ENCODE peak calls at places on chromosomes 11 and 22, in four cellular contexts. A, R, X and D are unnamed samples.

GRCh38 chr22:48278620-48279464 is 1516.4 kb downstream of the TBC1D22A start:
- DNase-seq in A (no peak), R (no peak), X (no peak), D (no peak)

GRCh38 chr11:35223429-35223828 is 84.5 kb downstream of the CD44 start:
- DNase-seq in R (no peak), A (no peak), X (no peak), D (no peak)

GRCh38 chr11:12158926-12159325 is 48.5 kb downstream of the MICAL2 start:
- DNase-seq in A (no peak), R (no peak), X (no peak), D (no peak)

GRCh38 chr22:26170112-26170492 is 840 bp downstream of the SEZ6L start:
- DNase-seq in A (no peak), R (no peak), X (no peak), D (no peak)

GRCh38 chr11:68997124-68997994 is 15.7 kb downstream of the MRGPRF start:
- DNase-seq in R (no peak), A (no peak), X (no peak), D (peak; percentile 21)

GRCh38 chr11:80280737-80281136 is 839.9 kb upstream of the TENM4 start:
- DNase-seq in X (no peak), A (no peak), R (no peak), D (no peak)

GRCh38 chr11:115774756-115775155 is 270.5 kb upstream of the CADM1 start:
- DNase-seq in R (no peak), A (no peak), X (no peak), D (no peak)

GRCh38 chr11:2769409-2769778 is 69.6 kb upstream of the KCNQ1OT1 start:
- DNase-seq in A (no peak), R (no peak), X (no peak), D (no peak)

GRCh38 chr22:42399315-42400271 is 32.6 kb downstream of the NFAM1 start:
- DNase-seq in R (no peak), A (no peak), X (no peak), D (no peak)

GRCh38 chr11:117597083-117597482 is 199.9 kb downstream of the DSCAML1 start:
- DNase-seq in X (no peak), A (peak; percentile 40), R (no peak), D (peak; percentile 36)

GRCh38 chr11:17558025-17558780 is 11.1 kb downstream of the OTOG start:
- DNase-seq in A (no peak), R (no peak), X (no peak), D (no peak)

GRCh38 chr11:79413258-79413657 is 27.6 kb downstream of the TENM4 start:
- DNase-seq in X (no peak), A (no peak), R (no peak), D (peak; percentile 41)

GRCh38 chr22:50731811-50732624 is 6.0 kb upstream of the ACR start:
- DNase-seq in A (peak; percentile 61), X (peak; percentile 15), R (peak; percentile 41), D (peak; percentile 63)

GRCh38 chr11:46363455-46363920 is 16.2 kb downstream of the DGKZ start:
- DNase-seq in X (peak; percentile 59), R (no peak), A (no peak), D (peak; percentile 86)

GRCh38 chr22:44931077-44931540 is 78.7 kb downstream of the PHF21B start:
- DNase-seq in R (no peak), X (no peak), A (no peak), D (peak; percentile 54)

GRCh38 chr22:45235101-45235777 is 5.5 kb downstream of the KIAA0930 start:
- DNase-seq in R (no peak), X (peak; percentile 24), A (no peak), D (no peak)

GRCh38 chr22:46159777-46160176 is 9.5 kb downstream of the PPARA start:
- DNase-seq in X (no peak), A (no peak), R (no peak), D (no peak)

GRCh38 chr22:50129121-50129734 is 39.4 kb downstream of the MOV10L1 start:
- DNase-seq in X (no peak), R (no peak), A (no peak), D (no peak)

GRCh38 chr11:70233511-70233919 is 30.4 kb downstream of the FADD start:
- DNase-seq in X (no peak), R (no peak), A (peak; percentile 88), D (no peak)

GRCh38 chr22:35463231-35463933 is 63.4 kb downstream of the MCM5 start:
- DNase-seq in R (no peak), X (no peak), A (no peak), D (no peak)

GRCh38 chr11:74925281-74925680 is 23.6 kb downstream of the XRRA1 start:
- DNase-seq in A (no peak), R (no peak), X (no peak), D (no peak)

GRCh38 chr11:64894070-64894811 is 15.8 kb upstream of the EHD1 start:
- DNase-seq in A (peak; percentile 79), R (peak; percentile 85), X (no peak), D (peak; percentile 72)

GRCh38 chr11:96878299-96879051 is 488.7 kb downstream of the JRKL start:
- DNase-seq in A (no peak), R (no peak), X (no peak), D (no peak)

GRCh38 chr11:35190804-35191348 is 51.9 kb downstream of the CD44 start:
- DNase-seq in X (no peak), R (no peak), A (no peak), D (no peak)

GRCh38 chr11:79241842-79242241 is 199.0 kb downstream of the TENM4 start:
- DNase-seq in A (no peak), X (no peak), R (no peak), D (no peak)

GRCh38 chr22:50357222-50357621 is 14.1 kb downstream of the PPP6R2 start:
- DNase-seq in A (no peak), X (no peak), R (no peak), D (no peak)

GRCh38 chr11:15158351-15159015 is 43.8 kb downstream of the INSC start:
- DNase-seq in R (no peak), X (no peak), A (no peak), D (no peak)

GRCh38 chr11:105960252-105961245 is 61.5 kb downstream of the MSANTD4 start:
- DNase-seq in R (no peak), X (no peak), A (no peak), D (no peak)

GRCh38 chr11:66549696-66550095 is 3.0 kb downstream of the ACTN3 start:
- DNase-seq in R (no peak), X (no peak), A (no peak), D (no peak)

GRCh38 chr11:69460540-69461257 is 20.8 kb upstream of the LINC01488 start:
- DNase-seq in X (no peak), A (no peak), R (no peak), D (no peak)

GRCh38 chr11:133913761-133914160 is 43.0 kb downstream of the IGSF9B start:
- DNase-seq in A (no peak), R (no peak), X (no peak), D (no peak)

GRCh38 chr11:83157755-83158473 is 983 bp downstream of the PCF11 start:
- DNase-seq in R (peak; percentile 13), A (peak; percentile 31), X (peak; percentile 65), D (peak; percentile 51)

GRCh38 chr22:48331691-48332220 is 1495.9 kb downstream of the BRD1 start:
- DNase-seq in X (no peak), A (no peak), R (no peak), D (no peak)

GRCh38 chr22:40241200-40241763 is 63.6 kb downstream of the TNRC6B start:
- DNase-seq in R (no peak), X (no peak), A (no peak), D (no peak)

GRCh38 chr11:68859123-68859522 is 17.4 kb upstream of the CPT1A start:
- DNase-seq in A (no peak), X (no peak), R (no peak), D (no peak)

GRCh38 chr11:73414977-73415492 is 38.8 kb downstream of the RELT start:
- DNase-seq in A (no peak), X (no peak), R (no peak), D (no peak)

GRCh38 chr11:130609121-130610035 is 160.9 kb downstream of the ADAMTS15 start:
- DNase-seq in R (no peak), A (no peak), X (no peak), D (no peak)

GRCh38 chr22:30969532-30970355 is 679 bp downstream of the TUG1 start:
- DNase-seq in A (peak; percentile 12), R (peak; percentile 9), X (peak; percentile 27), D (no peak)